ENCODE peak calls at places on chromosomes 12 and 14, in nine cellular contexts. T is GM04504; M is NCI-H226; R is neural crest cell; W is stimulated activated CD8-positive, alpha-beta memory T cell treated with anti-CD3 and anti-CD28 coated beads, Interleukin-7, amount 100 ng/mL, for 1 hour; N is bronchial epithelial cell; A is cardiac fibroblast; F is ecto neural progenitor cell; E is activated naive CD8-positive, alpha-beta T cell treated with anti-CD3 and anti-CD28 coated beads, Interleukin-2, amount 50 U/mL, for 24 hours. J is an unnamed sample.

GRCh38 chr14:21874167-21874566 is 200.5 kb upstream of the OR4E1 start:
- DNase-seq in T (no peak), M (no peak), R (no peak), W (no peak), N (no peak), A (no peak), F (no peak), E (no peak), J (no peak)

GRCh38 chr12:31203261-31203660 is 122.7 kb downstream of the SINHCAF start:
- DNase-seq in T (no peak), M (no peak), R (no peak), W (no peak), N (peak), A (peak), F (no peak), E (no peak), J (peak)

GRCh38 chr12:46825526-46826414 is at the start of gene SLC38A4:
- DNase-seq in T (peak), M (no peak), R (peak), W (no peak), N (no peak), A (peak), F (peak), E (no peak), J (no peak)

GRCh38 chr12:110002691-110003515 is 3.7 kb downstream of the ANKRD13A start:
- DNase-seq in T (no peak), M (peak), R (no peak), W (no peak), N (peak), A (no peak), F (no peak), E (no peak), J (peak)

GRCh38 chr12:10528150-10528953 is 22.7 kb downstream of the EIF2S3B start:
- DNase-seq in T (no peak), M (no peak), R (no peak), W (no peak), N (no peak), A (no peak), F (no peak), E (no peak), J (no peak)

GRCh38 chr12:66232258-66232657 is 43.2 kb downstream of the IRAK3 start:
- DNase-seq in T (no peak), M (no peak), R (no peak), W (no peak), N (no peak), A (no peak), F (no peak), E (no peak), J (no peak)

GRCh38 chr14:94173471-94173884 is 644 bp upstream of the PPP4R4 start:
- DNase-seq in T (no peak), M (no peak), R (no peak), W (no peak), N (no peak), A (no peak), F (no peak), E (no peak), J (no peak)

GRCh38 chr12:57852195-57852594 is 5.7 kb upstream of the CTDSP2 start:
- DNase-seq in T (no peak), M (no peak), R (no peak), W (no peak), N (no peak), A (no peak), F (no peak), E (no peak), J (no peak)

GRCh38 chr14:95222151-95222631 is 64.9 kb upstream of the DICER1 start:
- DNase-seq in T (no peak), M (peak), R (no peak), W (no peak), N (peak), A (peak), F (no peak), E (no peak), J (peak)

GRCh38 chr14:74134484-74134883 is 49.7 kb downstream of the LIN52 start:
- DNase-seq in T (no peak), M (no peak), R (no peak), W (no peak), N (no peak), A (no peak), F (no peak), E (no peak), J (no peak)

GRCh38 chr12:1879633-1880032 is 38.8 kb downstream of the CACNA2D4 start:
- DNase-seq in T (no peak), M (no peak), R (no peak), W (no peak), N (no peak), A (no peak), F (peak), E (no peak), J (no peak)

GRCh38 chr12:132229926-132230325 is 85.7 kb downstream of the NOC4L start:
- DNase-seq in T (no peak), M (no peak), R (no peak), W (no peak), N (no peak), A (no peak), F (no peak), E (no peak), J (no peak)

GRCh38 chr14:92633274-92633616 is 115.2 kb downstream of the LGMN start:
- DNase-seq in T (no peak), M (no peak), R (no peak), W (no peak), N (no peak), A (no peak), F (no peak), E (no peak), J (no peak)

GRCh38 chr12:18861287-18861858 is 123.5 kb downstream of the CAPZA3 start:
- DNase-seq in T (no peak), M (peak), R (no peak), W (no peak), N (peak), A (peak), F (no peak), E (no peak), J (peak)

GRCh38 chr12:98646165-98646764 is 1.2 kb downstream of the APAF1 start:
- DNase-seq in T (no peak), M (no peak), R (no peak), W (no peak), N (peak), A (peak), F (no peak), E (no peak), J (peak)

GRCh38 chr12:67991158-67991557 is 1.9 kb downstream of the IFNG-AS1 start:
- DNase-seq in T (no peak), M (no peak), R (no peak), W (no peak), N (no peak), A (no peak), F (no peak), E (peak), J (no peak)

GRCh38 chr12:92506460-92506859 is 196.3 kb upstream of the PLEKHG7 start:
- DNase-seq in T (no peak), M (no peak), R (no peak), W (no peak), N (peak), A (peak), F (no peak), E (no peak), J (no peak)

GRCh38 chr12:12180136-12180535 is 86.7 kb downstream of the LRP6 start:
- DNase-seq in T (no peak), M (no peak), R (no peak), W (no peak), N (no peak), A (no peak), F (no peak), E (no peak), J (no peak)

GRCh38 chr12:105596731-105597130 is 266.2 kb downstream of the C12orf75 start:
- DNase-seq in T (no peak), M (no peak), R (no peak), W (no peak), N (peak), A (no peak), F (no peak), E (no peak), J (no peak)

GRCh38 chr14:89672636-89673279 is 255.7 kb upstream of the FOXN3 start:
- DNase-seq in T (no peak), M (peak), R (no peak), W (no peak), N (no peak), A (no peak), F (no peak), E (no peak), J (peak)

GRCh38 chr12:88393017-88393767 is 187.1 kb downstream of the KITLG start:
- DNase-seq in T (no peak), M (peak), R (no peak), W (no peak), N (peak), A (peak), F (no peak), E (no peak), J (peak)

GRCh38 chr14:100193417-100194357 is 34.2 kb upstream of the DEGS2 start:
- DNase-seq in T (no peak), M (no peak), R (peak), W (no peak), N (no peak), A (no peak), F (no peak), E (peak), J (no peak)

GRCh38 chr12:27975222-27976136 is 2.9 kb upstream of the PTHLH start:
- DNase-seq in T (no peak), M (peak), R (peak), W (no peak), N (peak), A (peak), F (peak), E (peak), J (peak)

GRCh38 chr12:12608557-12608957 is 3.1 kb upstream of the CREBL2 start:
- DNase-seq in T (no peak), M (peak), R (no peak), W (no peak), N (no peak), A (peak), F (no peak), E (no peak), J (peak)

GRCh38 chr12:47791874-47792273 is 18.8 kb downstream of the SLC48A1 start:
- DNase-seq in T (no peak), M (no peak), R (no peak), W (no peak), N (no peak), A (no peak), F (no peak), E (no peak), J (no peak)

GRCh38 chr12:113727651-113728061 is 238.5 kb downstream of the RBM19 start:
- DNase-seq in T (peak), M (no peak), R (no peak), W (no peak), N (peak), A (peak), F (no peak), E (no peak), J (peak)

GRCh38 chr14:67837011-67837624 is 17.5 kb downstream of the RAD51B start:
- DNase-seq in T (peak), M (peak), R (peak), W (peak), N (peak), A (peak), F (no peak), E (peak), J (peak)

GRCh38 chr12:120240495-120240833 is 25.1 kb downstream of the PXN start:
- DNase-seq in T (no peak), M (no peak), R (no peak), W (no peak), N (no peak), A (no peak), F (no peak), E (no peak), J (no peak)

GRCh38 chr14:92704821-92705220 is 43.6 kb downstream of the LGMN start:
- DNase-seq in T (no peak), M (no peak), R (no peak), W (no peak), N (no peak), A (no peak), F (no peak), E (no peak), J (no peak)

GRCh38 chr12:118344829-118345228 is 27.9 kb downstream of the TAOK3 start:
- DNase-seq in T (no peak), M (no peak), R (no peak), W (no peak), N (no peak), A (no peak), F (no peak), E (no peak), J (no peak)